ENCODE peak calls at places on chromosomes 7 and 10, in seven cellular contexts. B is GM12865, I is Calu3, Z is tibial nerve, M is IMR-90, R is fibroblast of lung, O is astrocyte. N is an unnamed sample.

GRCh38 chr10:113454341-113455061 is 98.4 kb upstream of the HABP2 start:
- DNase-seq in B (peak), I (peak), Z (peak), M (peak), R (peak), O (no peak), N (peak)

GRCh38 chr7:52260046-52260665 is 775.3 kb upstream of the POM121L12 start:
- DNase-seq in B (no peak), I (no peak), Z (no peak), M (no peak), R (no peak), O (no peak), N (no peak)

GRCh38 chr10:10598297-10598696 is 419.4 kb upstream of the CELF2 start:
- DNase-seq in B (peak), I (no peak), Z (no peak), M (no peak), R (no peak), O (no peak), N (no peak)

GRCh38 chr7:108008827-108009226 is 5.9 kb upstream of the LAMB1 start:
- DNase-seq in B (no peak), I (no peak), Z (no peak), M (no peak), R (no peak), O (no peak), N (no peak)

GRCh38 chr7:55214707-55215106 is 150.4 kb upstream of the LANCL2 start:
- DNase-seq in B (no peak), I (no peak), Z (no peak), M (peak), R (peak), O (peak), N (no peak)

GRCh38 chr10:122476034-122476695 is 14.8 kb downstream of the HTRA1 start:
- DNase-seq in B (no peak), I (no peak), Z (no peak), M (no peak), R (no peak), O (no peak), N (no peak)

GRCh38 chr7:142535123-142535779 is 214.0 kb upstream of the PRSS1 start:
- DNase-seq in B (peak), I (peak), Z (peak), M (peak), R (peak), O (peak), N (peak)

GRCh38 chr10:5547684-5547933 is 22.8 kb downstream of the CALML3 start:
- DNase-seq in B (no peak), I (no peak), Z (no peak), M (no peak), R (no peak), O (no peak), N (peak)

GRCh38 chr10:91162050-91162494 is 58.4 kb upstream of the PCGF5 start:
- DNase-seq in B (peak), I (peak), Z (no peak), M (peak), R (peak), O (peak), N (no peak)

GRCh38 chr7:104267701-104268368 is 60.0 kb upstream of the ORC5 start:
- DNase-seq in B (no peak), I (no peak), Z (no peak), M (peak), R (peak), O (no peak), N (no peak)

GRCh38 chr10:119042169-119042568 is 12.7 kb downstream of the NANOS1 start:
- DNase-seq in B (no peak), I (no peak), Z (no peak), M (no peak), R (no peak), O (no peak), N (no peak)

GRCh38 chr10:86652361-86653202 is 1.8 kb upstream of the OPN4 start:
- DNase-seq in B (no peak), I (no peak), Z (no peak), M (peak), R (peak), O (no peak), N (no peak)

GRCh38 chr10:60718891-60719290 is 59.4 kb upstream of the CDK1 start:
- DNase-seq in B (no peak), I (no peak), Z (no peak), M (no peak), R (peak), O (peak), N (no peak)

GRCh38 chr10:90930971-90931841 is 10.3 kb upstream of the ANKRD1 start:
- DNase-seq in B (no peak), I (peak), Z (peak), M (peak), R (peak), O (peak), N (peak)

GRCh38 chr10:72379062-72379461 is 24.3 kb upstream of the DNAJB12 start:
- DNase-seq in B (no peak), I (no peak), Z (no peak), M (no peak), R (peak), O (no peak), N (no peak)

GRCh38 chr10:3104251-3104918 is 37.0 kb downstream of the PFKP start:
- DNase-seq in B (no peak), I (no peak), Z (no peak), M (no peak), R (no peak), O (no peak), N (no peak)

GRCh38 chr10:71259815-71260501 is 47.6 kb downstream of the UNC5B start:
- DNase-seq in B (no peak), I (no peak), Z (no peak), M (no peak), R (no peak), O (no peak), N (no peak)

GRCh38 chr10:126569513-126570447 is 100.7 kb downstream of the C10orf90 start:
- DNase-seq in B (no peak), I (no peak), Z (no peak), M (peak), R (peak), O (peak), N (no peak)

GRCh38 chr10:42866115-42866995 is 83.8 kb downstream of the BMS1 start:
- DNase-seq in B (peak), I (peak), Z (peak), M (peak), R (peak), O (peak), N (peak)

GRCh38 chr10:78476156-78476555 is 442.5 kb downstream of the RPS24 start:
- DNase-seq in B (no peak), I (no peak), Z (no peak), M (no peak), R (no peak), O (no peak), N (no peak)

GRCh38 chr10:73991846-73992245 is 6.1 kb upstream of the VCL start:
- DNase-seq in B (peak), I (no peak), Z (peak), M (no peak), R (no peak), O (no peak), N (no peak)

GRCh38 chr7:43721193-43721806 is 8.0 kb downstream of the COA1 start:
- DNase-seq in B (peak), I (peak), Z (peak), M (peak), R (peak), O (peak), N (no peak)

GRCh38 chr10:60032723-60033122 is 126.4 kb upstream of the CCDC6 start:
- DNase-seq in B (peak), I (peak), Z (peak), M (peak), R (peak), O (peak), N (no peak)

GRCh38 chr10:8392216-8392615 is 337.7 kb downstream of the GATA3 start:
- DNase-seq in B (no peak), I (no peak), Z (no peak), M (peak), R (peak), O (peak), N (no peak)

GRCh38 chr7:84663224-84663623 is 468.6 kb upstream of the SEMA3A start:
- DNase-seq in B (no peak), I (no peak), Z (no peak), M (peak), R (no peak), O (no peak), N (no peak)

GRCh38 chr10:121797490-121797889 is 130.3 kb downstream of the ATE1 start:
- DNase-seq in B (no peak), I (no peak), Z (no peak), M (no peak), R (no peak), O (no peak), N (no peak)

GRCh38 chr7:87220734-87221215 is 1.2 kb upstream of the TMEM243 start:
- DNase-seq in B (peak), I (no peak), Z (no peak), M (no peak), R (peak), O (no peak), N (no peak)

GRCh38 chr10:119149723-119150122 is 15.8 kb downstream of the SFXN4 start:
- DNase-seq in B (no peak), I (no peak), Z (no peak), M (no peak), R (no peak), O (no peak), N (no peak)

GRCh38 chr10:116961305-116962251 is 43.4 kb downstream of the SHTN1 start:
- DNase-seq in B (no peak), I (no peak), Z (no peak), M (no peak), R (no peak), O (no peak), N (no peak)

GRCh38 chr10:96043895-96044580 is 655 bp downstream of the CCNJ start:
- DNase-seq in B (peak), I (peak), Z (peak), M (peak), R (peak), O (peak), N (peak)

GRCh38 chr10:101901340-101901739 is 57.7 kb upstream of the KCNIP2 start:
- DNase-seq in B (peak), I (no peak), Z (no peak), M (no peak), R (no peak), O (no peak), N (no peak)

GRCh38 chr7:132492841-132493445 is 83.3 kb downstream of the PLXNA4 start:
- DNase-seq in B (no peak), I (no peak), Z (no peak), M (no peak), R (no peak), O (no peak), N (no peak)

GRCh38 chr7:22762866-22763265 is 35.9 kb downstream of the IL6 start:
- DNase-seq in B (no peak), I (no peak), Z (no peak), M (no peak), R (no peak), O (no peak), N (no peak)

GRCh38 chr10:70662362-70663220 is 9.7 kb upstream of the ADAMTS14 start:
- DNase-seq in B (no peak), I (no peak), Z (peak), M (peak), R (peak), O (peak), N (no peak)

GRCh38 chr7:46317256-46317655 is 396.2 kb upstream of the IGFBP3 start:
- DNase-seq in B (no peak), I (no peak), Z (no peak), M (peak), R (peak), O (peak), N (no peak)

GRCh38 chr7:14125998-14126397 is 136.5 kb upstream of the ETV1 start:
- DNase-seq in B (no peak), I (no peak), Z (no peak), M (peak), R (peak), O (peak), N (no peak)

GRCh38 chr7:19144661-19145428 is at the start of gene FERD3L:
- DNase-seq in B (no peak), I (no peak), Z (no peak), M (no peak), R (no peak), O (no peak), N (no peak)

GRCh38 chr10:49441488-49442476 is 45.9 kb upstream of the DRGX start:
- DNase-seq in B (peak), I (no peak), Z (no peak), M (no peak), R (no peak), O (no peak), N (no peak)

GRCh38 chr7:119196183-119196582 is 971.7 kb downstream of the ANKRD7 start:
- DNase-seq in B (no peak), I (no peak), Z (no peak), M (no peak), R (no peak), O (no peak), N (no peak)

GRCh38 chr7:119197172-119197871 is 972.8 kb downstream of the ANKRD7 start:
- DNase-seq in B (no peak), I (no peak), Z (no peak), M (no peak), R (no peak), O (no peak), N (no peak)

DNA sequence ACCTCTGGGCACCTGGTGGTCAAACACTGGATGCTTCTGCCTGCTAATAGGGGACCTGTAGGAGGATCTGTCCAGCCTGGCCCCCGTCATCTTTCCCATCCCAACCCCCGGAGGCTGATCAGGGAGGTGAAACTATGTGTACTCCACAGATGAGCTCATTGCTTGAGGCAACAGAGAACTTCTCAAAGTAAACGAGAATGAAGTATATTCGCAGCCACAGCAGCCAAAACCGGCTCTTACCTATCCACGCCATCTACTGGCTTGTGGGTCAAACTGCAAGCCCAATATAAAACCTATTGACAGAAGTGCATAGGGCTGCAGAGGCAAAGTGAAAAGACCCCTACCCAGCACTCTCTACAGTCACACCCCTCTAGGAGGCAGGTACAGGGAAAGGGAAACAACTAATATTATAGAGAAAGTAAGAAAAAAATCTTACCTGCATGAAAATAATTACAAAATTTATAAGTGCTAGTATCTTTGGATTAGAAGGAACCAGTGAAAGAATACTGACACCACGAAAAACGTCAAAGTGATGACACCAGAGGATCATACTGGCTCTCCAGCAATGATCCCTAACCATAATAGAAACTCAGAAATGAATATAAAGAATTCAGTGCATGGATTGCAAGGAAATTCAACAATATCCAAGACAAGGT is 973.5 kb downstream of the ANKRD7 start:
- DNase-seq in B (peak), I (peak), Z (peak), M (peak), R (peak), O (peak), N (no peak)
- TF ChIP-seq CTCF in B (peak), I (peak), Z (peak), M (peak), R (peak), O (peak), N (peak)

GRCh38 chr7:127447326-127447945 is 54.9 kb upstream of the ZNF800 start:
- DNase-seq in B (peak), I (peak), Z (no peak), M (peak), R (peak), O (peak), N (no peak)
- TF ChIP-seq CTCF in B (peak), I (peak), Z (peak), M (peak), R (peak), O (peak), N (peak)

DNA sequence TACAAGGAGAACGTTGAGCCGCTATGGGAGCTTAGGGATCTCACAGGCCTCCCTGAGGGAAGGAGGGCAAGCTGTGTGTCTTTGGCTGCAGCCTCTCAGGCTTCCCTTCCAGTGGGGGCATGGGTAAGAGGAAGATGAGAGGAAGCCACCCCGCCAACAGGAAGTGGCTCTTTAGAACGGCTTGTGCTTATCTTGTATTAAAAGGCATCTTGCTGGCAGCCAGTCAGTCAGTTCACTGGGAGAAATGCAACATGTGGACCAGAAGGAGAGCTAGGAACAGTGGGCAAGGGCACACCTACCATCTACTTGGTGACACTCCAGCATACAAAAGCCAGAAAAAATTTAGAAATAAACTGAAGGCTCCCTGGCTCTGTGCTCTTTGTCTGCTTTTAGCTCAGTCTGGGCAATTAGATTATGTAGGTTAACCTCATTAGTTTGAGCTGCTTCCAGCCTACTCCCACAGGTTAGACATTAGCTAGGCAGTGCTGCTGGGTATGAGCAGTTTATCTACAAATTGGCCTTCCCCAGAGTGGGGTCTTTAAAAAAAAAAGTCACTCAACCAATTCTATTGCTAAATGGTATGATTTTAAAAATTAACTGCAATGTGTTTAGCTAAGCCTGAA is 595.9 kb downstream of the KCNMA1 start:
- DNase-seq in B (peak), I (no peak), Z (no peak), M (no peak), R (no peak), O (no peak), N (no peak)
- TF ChIP-seq CTCF in B (no peak), I (no peak), Z (no peak), M (no peak), R (no peak), O (no peak), N (no peak)

DNA sequence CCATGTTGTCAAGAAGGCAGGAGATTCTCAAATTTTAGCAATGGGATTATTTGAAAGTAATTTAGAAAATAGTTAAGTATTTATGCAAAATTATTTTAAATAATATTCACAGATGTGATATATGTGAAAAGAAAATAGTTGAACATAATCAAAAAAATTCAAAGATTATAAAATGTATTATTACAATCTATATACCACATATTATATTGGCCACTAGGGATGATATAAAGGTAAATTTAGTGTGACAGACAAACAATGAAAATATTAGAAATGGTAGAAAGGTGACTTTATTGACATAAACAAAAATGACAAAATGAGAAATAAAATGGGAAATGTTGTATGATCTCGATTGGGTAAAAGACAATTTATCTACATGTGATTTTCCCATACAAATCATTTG is 385.5 kb downstream of the PCDH15 start:
- DNase-seq in B (no peak), I (no peak), Z (no peak), M (no peak), R (no peak), O (no peak), N (no peak)
- TF ChIP-seq CTCF in B (no peak), I (no peak), Z (no peak), M (no peak), R (no peak), O (no peak), N (peak)

GRCh38 chr7:155993420-155994252 is 181.4 kb upstream of the SHH start:
- DNase-seq in B (no peak), I (no peak), Z (no peak), M (no peak), R (no peak), O (no peak), N (no peak)
- TF ChIP-seq CTCF in B (no peak), I (no peak), Z (no peak), M (no peak), R (no peak), O (no peak), N (no peak)

N was measured in mesothelial cell of epicardium.